ENCODE peak calls at places on chromosomes 6 and 20, in five cellular contexts. L is HepG2, X is GM12878, E is K562, A is H1. H is an unnamed sample.

GRCh38 chr6:37818536-37819176 is 871 bp upstream of the ZFAND3 start:
- DNase-seq in L (peak), X (no peak), E (peak), A (peak), H (peak)

GRCh38 chr20:52103469-52103910 is 88.1 kb downstream of the ZFP64 start:
- DNase-seq in L (no peak), X (no peak), E (peak), A (peak), H (no peak)

GRCh38 chr6:30073489-30074240 is 1.9 kb downstream of the RNF39 start:
- DNase-seq in L (no peak), X (no peak), E (no peak), A (no peak), H (no peak)

GRCh38 chr6:44932651-44933091 is 395.5 kb upstream of the RUNX2 start:
- DNase-seq in L (no peak), X (no peak), E (no peak), A (no peak), H (no peak)

GRCh38 chr20:18388860-18389259 is 78.0 kb downstream of the DZANK1 start:
- DNase-seq in L (peak), X (no peak), E (no peak), A (no peak), H (peak)

GRCh38 chr6:144176043-144176442 is 25.7 kb downstream of the STX11 start:
- DNase-seq in L (no peak), X (no peak), E (no peak), A (no peak), H (no peak)

GRCh38 chr20:44247131-44247571 is at the start of gene GDAP1L1:
- DNase-seq in L (no peak), X (no peak), E (no peak), A (no peak), H (no peak)

GRCh38 chr20:48684501-48685041 is 143.2 kb downstream of the PREX1 start:
- DNase-seq in L (no peak), X (no peak), E (no peak), A (no peak), H (no peak)

GRCh38 chr6:131789219-131789618 is 18.6 kb upstream of the ENPP1 start:
- DNase-seq in L (no peak), X (no peak), E (no peak), A (no peak), H (no peak)

GRCh38 chr6:147156218-147156617 is 48.0 kb upstream of the STXBP5 start:
- DNase-seq in L (no peak), X (no peak), E (no peak), A (no peak), H (no peak)

GRCh38 chr6:166446567-166447065 is 63.9 kb upstream of the MPC1 start:
- DNase-seq in L (no peak), X (no peak), E (no peak), A (no peak), H (no peak)

GRCh38 chr20:32787168-32787567 is 25.0 kb downstream of the DNMT3B start:
- DNase-seq in L (no peak), X (no peak), E (no peak), A (no peak), H (no peak)

GRCh38 chr6:1313755-1314503 is 2.0 kb downstream of the FOXQ1 start:
- DNase-seq in L (peak), X (no peak), E (no peak), A (no peak), H (no peak)

GRCh38 chr6:14108571-14109410 is 8.8 kb upstream of the CD83 start:
- DNase-seq in L (no peak), X (peak), E (peak), A (no peak), H (no peak)

GRCh38 chr6:139676718-139677117 is 302.3 kb upstream of the CITED2 start:
- DNase-seq in L (no peak), X (no peak), E (no peak), A (no peak), H (no peak)

GRCh38 chr20:16732506-16733152 is 2.8 kb downstream of the SNRPB2 start:
- DNase-seq in L (no peak), X (no peak), E (no peak), A (no peak), H (no peak)

GRCh38 chr6:114997813-114998292 is 655.0 kb upstream of the HS3ST5 start:
- DNase-seq in L (peak), X (peak), E (no peak), A (no peak), H (peak)

GRCh38 chr20:37335642-37336368 is 10.1 kb upstream of the SRC start:
- DNase-seq in L (peak), X (no peak), E (peak), A (no peak), H (no peak)

GRCh38 chr6:99894815-99895214 is 99.2 kb downstream of the MCHR2 start:
- DNase-seq in L (no peak), X (no peak), E (no peak), A (no peak), H (no peak)

GRCh38 chr20:3313681-3314080 is 74.7 kb upstream of the SLC4A11 start:
- DNase-seq in L (no peak), X (no peak), E (no peak), A (no peak), H (no peak)

GRCh38 chr20:31833130-31833930 is 12.1 kb downstream of the FOXS1 start:
- DNase-seq in L (peak), X (no peak), E (peak), A (peak), H (peak)

GRCh38 chr6:55925292-55925691 is 49.9 kb upstream of the BMP5 start:
- DNase-seq in L (no peak), X (no peak), E (no peak), A (no peak), H (peak)

GRCh38 chr6:170096191-170096802 is 194.6 kb downstream of the DLL1 start:
- DNase-seq in L (no peak), X (no peak), E (no peak), A (no peak), H (no peak)

GRCh38 chr20:25622049-25622448 is 1.8 kb downstream of the NANP start:
- DNase-seq in L (no peak), X (no peak), E (no peak), A (no peak), H (no peak)

GRCh38 chr6:1116149-1116548 is 195.7 kb upstream of the FOXQ1 start:
- DNase-seq in L (no peak), X (no peak), E (no peak), A (no peak), H (no peak)

GRCh38 chr6:106381871-106382270 is 21.4 kb downstream of the CRYBG1 start:
- DNase-seq in L (no peak), X (no peak), E (no peak), A (no peak), H (no peak)

DNA sequence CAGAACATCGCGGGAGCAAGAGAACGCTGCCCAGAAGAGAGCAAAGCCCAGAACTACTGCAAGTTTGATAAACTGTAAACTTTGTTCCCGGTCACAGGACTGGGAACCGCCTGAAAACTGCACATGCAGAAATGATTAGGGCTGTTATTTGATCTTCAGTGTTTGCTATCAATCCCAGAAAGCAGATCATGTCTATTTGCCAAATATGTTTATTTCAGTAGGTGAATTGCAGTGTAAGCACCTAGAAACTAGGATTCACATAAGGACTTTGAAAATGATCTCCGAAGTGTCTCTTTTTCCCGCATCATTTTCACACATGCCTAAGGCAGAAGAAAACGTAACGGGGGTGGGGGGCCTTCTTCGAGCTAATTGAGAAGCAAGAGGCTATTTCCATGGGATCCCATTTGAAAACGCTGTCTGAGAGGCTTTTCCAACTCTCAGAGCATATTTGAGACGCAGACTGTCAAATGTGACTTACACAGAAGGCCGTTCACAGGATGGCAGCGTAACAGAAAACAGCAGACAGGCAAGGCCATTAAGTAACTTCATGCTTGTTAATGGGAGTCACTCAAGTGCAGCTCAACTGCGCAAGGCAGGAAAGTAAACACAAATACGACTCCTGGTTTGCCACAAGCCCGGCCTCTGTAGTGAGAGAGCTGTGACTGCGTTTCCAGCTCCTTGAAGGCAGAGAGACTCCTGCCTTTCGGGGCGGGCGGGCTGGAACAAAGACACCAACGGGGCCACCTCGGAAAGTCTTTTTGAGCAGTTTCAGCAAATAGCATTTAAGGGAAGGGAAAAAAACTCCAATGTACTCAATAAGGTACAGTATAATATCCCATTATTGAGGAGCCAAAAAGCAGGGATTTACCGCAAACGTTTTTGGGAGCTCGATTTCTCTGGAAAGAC is 144.7 kb upstream of the ZNF217 start:
- DNase-seq in L (peak), X (no peak), E (peak), A (peak), H (peak)
- TF ChIP-seq HDAC2 in L (peak), X (no peak), E (no peak), A (no peak), H (no peak)

GRCh38 chr20:53513168-53513488 is 80.5 kb downstream of the ZNF217 start:
- DNase-seq in L (no peak), X (no peak), E (no peak), A (no peak), H (no peak)

GRCh38 chr20:53522026-53522425 is 71.6 kb downstream of the ZNF217 start:
- DNase-seq in L (no peak), X (no peak), E (no peak), A (no peak), H (no peak)

GRCh38 chr20:53515749-53516148 is 77.9 kb downstream of the ZNF217 start:
- DNase-seq in L (peak), X (no peak), E (no peak), A (no peak), H (no peak)

GRCh38 chr20:53513489-53514298 is 79.9 kb downstream of the ZNF217 start:
- DNase-seq in L (peak), X (no peak), E (no peak), A (no peak), H (no peak)

GRCh38 chr20:53517146-53517545 is 76.5 kb downstream of the ZNF217 start:
- DNase-seq in L (peak), X (no peak), E (no peak), A (no peak), H (no peak)
- TF ChIP-seq HDAC2 in L (no peak), X (no peak), E (no peak), A (no peak), H (no peak)

DNA sequence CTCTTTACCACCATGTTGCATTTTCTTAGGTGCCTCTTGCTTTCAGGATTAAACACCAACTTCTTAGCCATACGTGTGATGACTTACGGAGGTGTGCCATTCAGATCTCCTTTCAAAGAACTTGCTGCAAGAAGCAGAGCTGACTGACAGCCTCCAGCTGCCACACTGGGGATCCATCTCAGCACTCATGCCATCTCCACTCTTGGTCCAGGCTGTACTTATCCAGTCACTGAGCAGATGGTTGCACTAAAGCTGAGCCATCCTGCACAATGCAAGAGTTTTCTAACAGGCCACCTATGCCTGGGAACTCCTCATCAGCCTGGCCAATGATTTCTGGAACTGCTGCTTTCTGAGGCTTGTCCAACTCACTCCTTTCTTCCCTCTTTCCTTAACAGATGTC is 31.4 kb upstream of the KIF6 start:
- DNase-seq in L (no peak), X (no peak), E (no peak), A (no peak), H (no peak)
- TF ChIP-seq HDAC2 in L (no peak), X (no peak), E (no peak), A (no peak), H (no peak)

GRCh38 chr6:138666636-138667035 is 106.9 kb upstream of the CCDC28A start:
- DNase-seq in L (no peak), X (no peak), E (no peak), A (no peak), H (no peak)

GRCh38 chr6:138664740-138665139 is 108.8 kb upstream of the CCDC28A start:
- DNase-seq in L (no peak), X (no peak), E (no peak), A (no peak), H (no peak)

GRCh38 chr6:138659998-138660397 is 113.6 kb upstream of the CCDC28A start:
- DNase-seq in L (no peak), X (no peak), E (no peak), A (no peak), H (no peak)

GRCh38 chr6:138663892-138664291 is 109.7 kb upstream of the CCDC28A start:
- DNase-seq in L (peak), X (no peak), E (no peak), A (no peak), H (no peak)

DNA sequence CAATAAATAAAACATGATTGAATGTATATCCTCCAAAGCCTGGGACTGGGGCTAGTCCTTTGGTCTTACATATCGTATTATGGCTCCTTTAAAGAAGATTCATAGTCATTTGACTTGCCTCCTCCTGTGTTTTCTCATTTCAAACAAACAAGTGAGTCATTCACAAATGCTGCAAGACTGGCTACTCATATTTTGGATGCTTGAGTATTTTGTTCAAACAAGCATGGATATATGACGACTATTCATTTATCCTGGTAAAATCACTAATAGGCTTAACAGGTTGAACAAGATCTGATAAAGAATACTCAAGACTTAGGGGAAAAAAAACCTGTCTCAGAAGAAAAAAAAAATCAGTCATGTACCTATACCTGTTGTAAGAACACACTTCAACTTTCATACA is 111.1 kb upstream of the CCDC28A start:
- DNase-seq in L (peak), X (no peak), E (no peak), A (no peak), H (peak)
- TF ChIP-seq HDAC2 in L (no peak), X (no peak), E (no peak), A (no peak), H (no peak)

DNA sequence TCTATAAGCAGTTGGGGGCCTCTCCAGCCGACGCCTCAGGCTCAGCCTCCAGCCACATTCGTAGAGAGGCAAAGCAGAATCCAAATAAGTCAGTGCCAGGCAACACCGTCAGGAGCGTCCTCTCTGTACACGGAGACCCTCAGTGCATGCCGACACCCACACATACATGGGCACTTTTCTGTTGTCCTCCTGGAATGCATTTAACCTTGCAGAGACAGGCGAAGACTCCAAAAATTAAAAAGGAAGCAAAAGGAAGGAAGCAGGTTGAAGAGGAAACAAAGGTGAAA is 325.9 kb downstream of the TAF4 start:
- DNase-seq in L (no peak), X (no peak), E (no peak), A (no peak), H (no peak)
- TF ChIP-seq HDAC2 in L (no peak), X (no peak), E (no peak), A (no peak), H (no peak)

H was measured in A549.